ENCODE peak calls at places on chromosomes 12 and 14, in four cellular contexts. C, Y, R and Z are unnamed samples.

GRCh38 chr12:10128687-10129086 is 1.3 kb downstream of the CLEC7A start:
- DNase-seq in Y (no peak), C (no peak), R (no peak), Z (no peak)

GRCh38 chr12:55849616-55850015 is 6.9 kb upstream of the MMP19 start:
- DNase-seq in Y (no peak), R (no peak), C (no peak), Z (no peak)

GRCh38 chr14:96058606-96059200 is 19.5 kb downstream of the C14orf132 start:
- DNase-seq in R (no peak), C (no peak), Y (no peak), Z (no peak)

GRCh38 chr14:21191809-21192446 is 36.1 kb upstream of the OR5AU1 start:
- DNase-seq in C (peak; percentile 81), Y (peak; percentile 67), R (peak; percentile 43), Z (peak; percentile 83)

GRCh38 chr14:49497725-49498348 is 88.3 kb downstream of the RPS29 start:
- DNase-seq in Y (no peak), R (peak; percentile 64), C (peak; percentile 25), Z (peak; percentile 85)

GRCh38 chr14:85088231-85088630 is 441.7 kb upstream of the FLRT2 start:
- DNase-seq in R (no peak), C (no peak), Y (no peak), Z (no peak)

GRCh38 chr12:95848575-95849388 is 10.0 kb upstream of the SNRPF start:
- DNase-seq in C (peak; percentile 16), Y (no peak), R (peak; percentile 38), Z (no peak)

GRCh38 chr12:119372540-119372939 is 38.0 kb downstream of the CCDC60 start:
- DNase-seq in C (no peak), R (no peak), Y (no peak), Z (no peak)

GRCh38 chr12:13962699-13963098 is 18.7 kb downstream of the GRIN2B start:
- DNase-seq in Y (no peak), C (no peak), R (no peak), Z (peak; percentile 5)

GRCh38 chr14:103057028-103057371 is 349 bp downstream of the CDC42BPB start:
- DNase-seq in C (no peak), Y (peak; percentile 26), R (peak; percentile 22), Z (no peak)

GRCh38 chr14:23364164-23364571 is 804 bp downstream of the EFS start:
- DNase-seq in R (peak; percentile 4), C (no peak), Y (peak; percentile 30), Z (no peak)

GRCh38 chr12:53078425-53079225 is 565 bp downstream of the SPRYD3 start:
- DNase-seq in R (no peak), C (peak; percentile 47), Y (no peak), Z (peak; percentile 34)

GRCh38 chr12:44875417-44875953 is 630 bp downstream of the NELL2 start:
- DNase-seq in C (peak; percentile 9), R (no peak), Y (peak; percentile 33), Z (no peak)

GRCh38 chr12:52020539-52021336 is 14.0 kb downstream of the TAMALIN start:
- DNase-seq in C (peak; percentile 75), Y (peak; percentile 73), R (peak; percentile 24), Z (peak; percentile 73)

GRCh38 chr14:50477760-50478159 is 54.6 kb downstream of the MAP4K5 start:
- DNase-seq in C (no peak), Y (no peak), R (no peak), Z (no peak)

GRCh38 chr14:101739446-101740141 is 21.9 kb upstream of the PPP2R5C start:
- DNase-seq in Y (no peak), C (no peak), R (no peak), Z (no peak)

GRCh38 chr12:5887758-5888157 is 57.3 kb downstream of the ANO2 start:
- DNase-seq in Y (no peak), R (no peak), C (no peak), Z (no peak)

GRCh38 chr14:26729851-26730250 is 132.0 kb upstream of the NOVA1 start:
- DNase-seq in C (no peak), R (no peak), Y (no peak), Z (no peak)

GRCh38 chr12:84507914-84508313 is 404.7 kb downstream of the SLC6A15 start:
- DNase-seq in R (peak; percentile 2), Y (no peak), C (no peak), Z (no peak)

GRCh38 chr14:105839425-105840265 is 313.3 kb downstream of the TMEM121 start:
- DNase-seq in R (no peak), Y (no peak), C (no peak), Z (no peak)

GRCh38 chr12:117968826-117969659 is at the start of gene KSR2:
- DNase-seq in C (peak; percentile 53), Y (peak; percentile 61), R (no peak), Z (peak; percentile 78)

GRCh38 chr12:40137252-40137651 is 31.4 kb upstream of the SLC2A13 start:
- DNase-seq in R (no peak), C (peak; percentile 24), Y (no peak), Z (peak; percentile 7)

GRCh38 chr12:88057994-88058718 is 29.0 kb upstream of the C12orf50 start:
- DNase-seq in R (no peak), C (no peak), Y (no peak), Z (no peak)

GRCh38 chr12:65561798-65562382 is 262.4 kb upstream of the HMGA2 start:
- DNase-seq in R (peak; percentile 75), C (no peak), Y (no peak), Z (no peak)

GRCh38 chr14:53109028-53109687 is 44.0 kb downstream of the DDHD1 start:
- DNase-seq in C (peak; percentile 82), R (no peak), Y (no peak), Z (peak; percentile 93)

GRCh38 chr12:121796855-121797751 is 3.6 kb upstream of the RHOF start:
- DNase-seq in R (peak; percentile 85), C (no peak), Y (peak; percentile 76), Z (no peak)

GRCh38 chr14:64707661-64708060 is 3.4 kb downstream of the PLEKHG3 start:
- DNase-seq in R (peak; percentile 63), Y (no peak), C (no peak), Z (no peak)

GRCh38 chr12:111256629-111257434 is 112.1 kb downstream of the PHETA1 start:
- DNase-seq in R (no peak), C (no peak), Y (no peak), Z (no peak)

GRCh38 chr12:29278673-29279420 is 102.1 kb downstream of the ERGIC2 start:
- DNase-seq in Y (no peak), R (no peak), C (no peak), Z (no peak)

GRCh38 chr14:76389841-76390240 is 13.9 kb downstream of the ESRRB start:
- DNase-seq in C (no peak), Y (no peak), R (no peak), Z (no peak)

GRCh38 chr14:99146991-99147740 is 124.8 kb downstream of the BCL11B start:
- DNase-seq in C (no peak), Y (no peak), R (no peak), Z (no peak)